ENCODE peak calls at places on chromosomes 16 and 17, in four cellular contexts. A is foreskin fibroblast, H is lung, B is AG09309. L is an unnamed sample.
A peak's percentile ranks its signal among the peaks of the same experiment; 100 is the strongest.

GRCh38 chr16:25030420-25031131 is 15.4 kb upstream of the ARHGAP17 start:
- DNase-seq in H (no peak), A (no peak), B (no peak), L (no peak)

GRCh38 chr17:51147641-51148040 is 5.7 kb upstream of the NME1 start:
- DNase-seq in B (no peak), H (no peak), A (no peak), L (no peak)

GRCh38 chr17:43482103-43483012 is 1.4 kb upstream of the DHX8 start:
- DNase-seq in B (no peak), A (no peak), H (no peak), L (no peak)

GRCh38 chr17:20968913-20969616 is 73.7 kb downstream of the USP22 start:
- DNase-seq in B (no peak), A (no peak), H (no peak), L (no peak)

GRCh38 chr17:859461-860195 is 77.5 kb downstream of the MRM3 start:
- DNase-seq in B (no peak), A (no peak), H (no peak), L (no peak)

GRCh38 chr17:31722251-31723056 is 136.6 kb downstream of the COPRS start:
- DNase-seq in A (no peak), B (peak; percentile 7), H (no peak), L (no peak)

GRCh38 chr17:7477392-7478275 is 1.8 kb downstream of the ZBTB4 start:
- DNase-seq in H (peak; percentile 46), A (peak; percentile 90), B (peak; percentile 86), L (no peak)

GRCh38 chr16:12185563-12185962 is 209.0 kb downstream of the SNX29 start:
- DNase-seq in H (no peak), A (no peak), B (no peak), L (no peak)

GRCh38 chr17:65387322-65387721 is 174.1 kb downstream of the AXIN2 start:
- DNase-seq in A (no peak), H (no peak), B (no peak), L (no peak)

GRCh38 chr16:678858-679807 is 1.1 kb upstream of the STUB1 start:
- DNase-seq in B (no peak), A (no peak), H (peak; percentile 73), L (no peak)

GRCh38 chr16:20072524-20073202 is 1.0 kb downstream of the GPR139 start:
- DNase-seq in A (no peak), H (no peak), B (no peak), L (no peak)

GRCh38 chr17:1492249-1493206 is at the start of gene MYO1C:
- DNase-seq in A (no peak), B (no peak), H (no peak), L (no peak)

GRCh38 chr17:36755586-36755985 is 154.2 kb downstream of the MRM1 start:
- DNase-seq in H (peak; percentile 31), B (no peak), A (no peak), L (no peak)

GRCh38 chr17:21353326-21354010 is 22.7 kb upstream of the KCNJ12 start:
- DNase-seq in A (no peak), B (peak; percentile 28), H (no peak), L (no peak)

GRCh38 chr17:61150686-61151299 is 248.8 kb upstream of the TBX2 start:
- DNase-seq in A (no peak), H (no peak), B (no peak), L (no peak)

GRCh38 chr16:50102046-50102756 is 36.4 kb downstream of the HEATR3 start:
- DNase-seq in B (peak; percentile 42), A (peak; percentile 78), H (no peak), L (peak; percentile 23)

GRCh38 chr17:64480951-64481350 is 15.9 kb downstream of the POLG2 start:
- DNase-seq in H (no peak), B (no peak), A (no peak), L (no peak)

GRCh38 chr17:57918017-57918895 is 37.0 kb downstream of the CUEDC1 start:
- DNase-seq in H (no peak), A (no peak), B (no peak), L (no peak)

GRCh38 chr17:31585280-31585630 is 193.8 kb downstream of the RAB11FIP4 start:
- DNase-seq in A (no peak), B (no peak), H (no peak), L (no peak)

GRCh38 chr17:77905266-77905665 is 53.2 kb upstream of the TNRC6C start:
- DNase-seq in B (no peak), A (no peak), H (no peak), L (no peak)

GRCh38 chr17:73393962-73394361 is 82.2 kb upstream of the CDC42EP4 start:
- DNase-seq in B (no peak), A (no peak), H (no peak), L (no peak)

GRCh38 chr17:27578718-27579085 is 52.3 kb upstream of the LGALS9 start:
- DNase-seq in A (no peak), H (no peak), B (no peak), L (no peak)

GRCh38 chr17:78127240-78127887 is 1.2 kb downstream of the TMC6 start:
- DNase-seq in A (no peak), H (peak; percentile 75), B (no peak), L (no peak)

GRCh38 chr16:19291459-19291858 is 5.9 kb downstream of the CLEC19A start:
- DNase-seq in B (no peak), A (no peak), H (no peak), L (no peak)

GRCh38 chr16:88634994-88635670 is 3.2 kb upstream of the IL17C start:
- DNase-seq in B (no peak), H (no peak), A (no peak), L (no peak)

GRCh38 chr17:77834170-77835115 is 124.1 kb upstream of the TNRC6C start:
- DNase-seq in B (peak; percentile 62), H (peak; percentile 52), A (peak; percentile 65), L (no peak)

GRCh38 chr16:85650864-85651811 is 37.6 kb downstream of the GINS2 start:
- DNase-seq in H (no peak), B (no peak), A (no peak), L (no peak)

GRCh38 chr16:20803192-20803560 is 3.1 kb downstream of the ERI2 start:
- DNase-seq in A (peak; percentile 55), B (no peak), H (no peak), L (no peak)

GRCh38 chr16:58378401-58378800 is 13.9 kb upstream of the GINS3 start:
- DNase-seq in H (no peak), B (no peak), A (no peak), L (no peak)

GRCh38 chr17:50459756-50460155 is 8.9 kb downstream of the CHAD start:
- DNase-seq in B (no peak), A (no peak), H (no peak), L (no peak)

GRCh38 chr17:49224198-49224996 is 6.2 kb downstream of the PHOSPHO1 start:
- DNase-seq in B (no peak), H (no peak), A (no peak), L (no peak)

GRCh38 chr17:12856451-12856850 is 67.2 kb downstream of the ARHGAP44 start:
- DNase-seq in H (no peak), A (no peak), B (no peak), L (no peak)

GRCh38 chr17:12853921-12854320 is 64.6 kb downstream of the ARHGAP44 start:
- DNase-seq in B (no peak), A (no peak), H (no peak), L (no peak)

GRCh38 chr17:12857592-12857991 is 68.3 kb downstream of the ARHGAP44 start:
- DNase-seq in H (no peak), A (no peak), B (no peak), L (no peak)

DNA sequence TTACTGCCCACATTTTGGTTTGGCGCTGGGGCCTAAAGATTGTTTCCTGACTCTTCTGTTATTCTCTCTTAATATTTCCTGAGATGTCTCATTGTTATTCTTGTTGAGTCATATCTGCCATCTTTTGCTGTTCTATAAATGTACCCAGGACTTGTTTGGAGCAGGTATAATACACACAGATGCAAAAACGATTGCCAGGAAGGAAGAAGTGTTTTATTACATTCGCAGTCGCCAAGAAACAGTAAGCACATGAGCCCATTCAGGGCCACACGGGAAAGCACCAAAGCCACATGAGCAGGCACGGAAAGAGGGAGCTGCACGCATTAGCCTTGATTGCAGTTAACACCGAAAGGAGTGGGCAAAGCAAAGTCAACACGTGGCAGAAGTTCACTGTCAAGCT is 70.2 kb downstream of the ARHGAP44 start:
- DNase-seq in H (no peak), B (no peak), A (no peak), L (no peak)
- TF ChIP-seq CTCF in H (no peak), B (no peak), A (no peak), L (no peak)

GRCh38 chr17:45253879-45254278 is 8.0 kb downstream of the SPATA32 start:
- DNase-seq in A (no peak), H (no peak), B (no peak), L (no peak)
- TF ChIP-seq CTCF in A (no peak), H (no peak), B (no peak), L (no peak)

GRCh38 chr16:66662445-66663194 is 33.9 kb downstream of the CMTM4 start:
- DNase-seq in H (no peak), A (peak; percentile 36), B (no peak), L (no peak)
- TF ChIP-seq CTCF in H (no peak), A (peak; percentile 63), B (peak; percentile 69), L (peak; percentile 71)

GRCh38 chr17:81523139-81524062 is 4.8 kb upstream of the FSCN2 start:
- DNase-seq in B (peak; percentile 45), A (peak; percentile 68), H (no peak), L (no peak)
- TF ChIP-seq CTCF in B (no peak), A (no peak), H (no peak), L (peak; percentile 42)

GRCh38 chr16:29757950-29758466 is 12.2 kb upstream of the C16orf54 start:
- DNase-seq in A (peak; percentile 20), B (peak; percentile 59), H (no peak), L (peak; percentile 37)
- TF ChIP-seq CTCF in A (peak; percentile 18), B (peak; percentile 30), H (no peak), L (peak; percentile 16)

GRCh38 chr17:5164465-5164864 is 27.2 kb downstream of the ZNF594 start:
- DNase-seq in B (no peak), H (no peak), A (no peak), L (no peak)
- TF ChIP-seq CTCF in B (no peak), H (no peak), A (no peak), L (no peak)

DNA sequence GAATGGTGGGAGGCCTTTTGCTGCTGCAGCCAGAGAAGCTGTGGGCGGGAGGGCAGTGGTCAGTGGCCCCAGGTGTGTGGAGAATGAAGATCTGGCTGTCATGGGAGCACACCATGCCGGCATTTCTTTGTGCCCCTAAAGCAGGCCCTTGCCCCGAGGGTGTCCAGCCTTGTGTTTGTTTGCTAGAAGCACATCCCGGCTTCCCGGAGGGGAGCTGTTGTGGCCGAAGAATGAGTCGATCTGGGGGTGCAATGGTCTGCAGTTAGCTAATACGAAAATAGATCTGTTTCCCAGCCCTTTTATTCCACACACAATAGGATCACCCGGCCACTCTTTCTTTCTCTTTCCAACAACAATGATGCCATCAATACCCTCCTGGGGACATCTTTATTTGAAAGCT is 228.8 kb downstream of the CBLN1 start:
- DNase-seq in B (no peak), H (no peak), A (no peak), L (no peak)
- TF ChIP-seq CTCF in B (no peak), H (no peak), A (no peak), L (no peak)